ENCODE peak calls at places on chromosomes 7 and 10, in four cellular contexts. A is lung, G is fibroblast of lung, F is cardiac muscle cell. I is an unnamed sample. For H3K27me3 and H3K4me1, the result is how much of the 10 kb centered on the place peaks cover.

GRCh38 chr10:132232553-132232949 is 45.8 kb downstream of the DPYSL4 start:
- DNase-seq in A (peak), G (no peak), F (no peak), I (no peak)

GRCh38 chr7:55314967-55315366 is 50.2 kb upstream of the LANCL2 start:
- DNase-seq in A (no peak), G (no peak), F (no peak), I (no peak)

GRCh38 chr10:131496351-131497052 is 185.0 kb upstream of the TCERG1L start:
- DNase-seq in A (no peak), G (no peak), F (no peak), I (no peak)

GRCh38 chr10:18918545-18918944 is 130.1 kb upstream of the MALRD1 start:
- DNase-seq in A (no peak), G (peak), F (peak), I (no peak)

GRCh38 chr7:155360495-155361362 is 63.1 kb downstream of the INSIG1 start:
- DNase-seq in A (no peak), G (no peak), F (no peak), I (no peak)

GRCh38 chr10:63256047-63256773 is 123.1 kb downstream of the NRBF2 start:
- DNase-seq in A (no peak), G (peak), F (peak), I (no peak)

GRCh38 chr7:46485481-46486065 is 564.5 kb upstream of the IGFBP3 start:
- DNase-seq in A (no peak), G (peak), F (peak), I (no peak)

GRCh38 chr10:70480254-70480861 is 1.8 kb downstream of the PALD1 start:
- DNase-seq in A (no peak), G (no peak), F (no peak), I (peak)

GRCh38 chr7:78675511-78675910 is 778.0 kb downstream of the MAGI2 start:
- DNase-seq in A (no peak), G (peak), F (no peak), I (no peak)

GRCh38 chr10:96814264-96814663 is 17.8 kb upstream of the LCOR start:
- DNase-seq in A (no peak), G (peak), F (peak), I (no peak)

GRCh38 chr10:72564596-72564995 is 61.3 kb downstream of the MICU1 start:
- DNase-seq in A (peak), G (peak), F (peak), I (no peak)

GRCh38 chr10:48523820-48524758 is 80.8 kb downstream of the ARHGAP22 start:
- DNase-seq in A (no peak), G (no peak), F (peak), I (peak)

GRCh38 chr10:44933922-44934321 is 22.8 kb downstream of the TMEM72 start:
- DNase-seq in A (no peak), G (no peak), F (no peak), I (no peak)

GRCh38 chr7:125059861-125060456 is 130.3 kb upstream of the POT1 start:
- DNase-seq in A (no peak), G (peak), F (peak), I (no peak)

GRCh38 chr7:151599401-151600227 is 79.9 kb upstream of the RHEB start:
- DNase-seq in A (no peak), G (peak), F (peak), I (no peak)

DNA sequence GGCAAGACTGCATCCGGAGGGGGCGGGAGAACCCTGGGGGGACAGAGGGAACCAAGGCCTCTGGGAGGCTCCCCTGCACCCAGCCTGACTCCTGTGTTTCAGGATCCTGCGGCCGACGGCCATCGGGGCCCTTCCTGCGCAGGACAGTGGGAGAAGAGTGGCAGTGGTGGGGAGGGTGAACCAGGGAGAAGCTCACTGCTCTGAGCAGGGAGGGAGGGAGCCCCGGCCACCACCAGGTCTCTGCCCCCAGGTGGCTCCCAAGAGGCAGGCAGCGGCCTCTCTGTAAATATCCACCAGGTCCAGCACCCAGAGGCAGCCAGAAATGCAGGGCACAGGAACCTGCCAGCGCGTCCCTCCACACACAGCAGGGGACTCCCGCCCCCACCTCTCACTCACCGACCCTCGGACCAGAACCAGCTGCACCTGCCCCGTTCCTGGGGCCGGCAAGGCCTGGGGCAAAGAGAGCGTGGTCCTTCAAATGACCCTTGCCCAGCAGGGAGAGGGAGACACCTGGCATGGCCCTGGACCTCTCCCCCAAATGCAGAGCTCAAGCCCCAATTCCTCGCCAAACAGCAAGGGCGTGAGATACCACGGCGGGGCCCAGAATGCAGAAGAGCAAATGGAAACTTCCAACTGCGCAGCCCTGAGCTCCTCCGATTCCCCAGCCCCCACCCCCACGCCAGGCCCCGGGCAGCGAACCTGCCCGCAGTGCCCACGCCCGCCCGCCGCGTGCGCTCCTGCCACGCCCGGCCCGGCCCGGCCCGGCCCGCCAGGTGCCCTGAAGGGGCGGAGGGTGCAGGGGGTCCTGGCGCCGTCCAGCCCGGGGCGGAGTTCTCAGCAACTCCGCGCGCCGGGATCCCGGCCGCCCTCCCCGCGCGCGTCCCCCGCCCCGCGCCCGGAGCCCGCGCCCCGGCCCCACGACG is 805 bp downstream of the RASGEF1A start:
- DNase-seq in A (no peak), G (no peak), F (no peak), I (peak)
- H3K27me3 ChIP-seq in A (under half), G (under half), F (half or more), I (under half)

DNA sequence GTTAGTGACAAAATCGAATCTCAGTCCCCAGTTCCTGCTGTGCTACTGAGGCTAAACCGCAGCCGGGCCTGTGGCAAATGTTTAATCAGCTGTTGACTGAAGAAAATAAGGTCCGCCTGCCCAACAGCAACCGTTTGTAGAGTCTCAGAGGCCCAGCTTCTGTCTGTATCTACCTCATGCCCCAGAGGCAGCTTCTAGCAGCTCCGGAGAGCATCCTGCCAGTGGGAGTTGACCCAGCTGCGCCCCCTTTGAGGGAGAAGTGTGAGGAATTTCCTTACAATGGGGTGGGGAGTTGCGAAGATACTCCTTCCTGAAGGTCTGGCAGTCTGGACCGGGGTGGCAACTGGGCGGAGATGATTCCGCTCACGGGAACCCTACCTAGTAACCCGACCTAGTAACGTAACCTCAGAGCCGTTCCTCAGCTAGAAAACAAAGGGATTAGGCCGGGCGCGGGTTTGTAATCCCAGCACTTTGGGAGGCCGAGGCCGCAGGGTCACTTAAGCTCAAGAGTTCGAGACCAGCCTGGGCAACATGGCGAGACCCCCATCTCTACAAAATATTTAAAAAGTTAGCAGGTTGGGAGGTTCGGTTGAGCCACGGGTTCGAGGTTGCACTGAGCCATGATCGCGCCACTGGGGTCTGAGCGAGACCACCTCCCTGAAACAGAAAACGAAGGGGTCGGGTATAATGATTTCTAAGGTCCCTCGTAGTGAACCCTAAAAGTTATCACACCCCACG is 846 bp upstream of the ZNF775 start:
- DNase-seq in A (peak), G (peak), F (peak), I (peak)
- H3K4me1 ChIP-seq in A (under half), G (under half), F (under half), I (half or more)

GRCh38 chr7:100582041-100582579 is 3.8 kb downstream of the LRCH4 start:
- DNase-seq in A (peak), G (no peak), F (no peak), I (no peak)

GRCh38 chr7:100582650-100583049 is 3.3 kb downstream of the LRCH4 start:
- DNase-seq in A (no peak), G (no peak), F (no peak), I (no peak)

GRCh38 chr7:100583132-100584045 is 2.5 kb downstream of the LRCH4 start:
- DNase-seq in A (peak), G (peak), F (peak), I (no peak)

GRCh38 chr7:100578246-100579183 is 4.8 kb upstream of the SAP25 start:
- DNase-seq in A (no peak), G (no peak), F (no peak), I (no peak)

GRCh38 chr7:100580466-100581283 is 5.3 kb downstream of the LRCH4 start:
- DNase-seq in A (no peak), G (no peak), F (no peak), I (no peak)
- TF ChIP-seq CTCF in A (no peak), G (no peak), F (no peak), I (no peak)

GRCh38 chr7:28957064-28957821 is 887 bp downstream of the TRIL start:
- DNase-seq in A (peak), G (peak), F (peak), I (peak)
- H3K27me3 ChIP-seq in A (under half), G (under half), F (under half), I (under half)

GRCh38 chr7:128739990-128740682 is 977 bp downstream of the CALU start:
- DNase-seq in A (no peak), G (peak), F (no peak), I (no peak)
- H3K4me1 ChIP-seq in A (under half), G (under half), F (under half), I (under half)

GRCh38 chr10:78921906-78922305 is 146.9 kb upstream of the ZMIZ1 start:
- DNase-seq in A (no peak), G (no peak), F (no peak), I (no peak)

GRCh38 chr10:78915331-78915626 is 153.5 kb upstream of the ZMIZ1 start:
- DNase-seq in A (no peak), G (no peak), F (no peak), I (no peak)

GRCh38 chr10:78920011-78920410 is 148.8 kb upstream of the ZMIZ1 start:
- DNase-seq in A (no peak), G (no peak), F (no peak), I (no peak)

GRCh38 chr10:78916227-78916626 is 152.5 kb upstream of the ZMIZ1 start:
- DNase-seq in A (no peak), G (no peak), F (no peak), I (no peak)

GRCh38 chr10:78919111-78919966 is 149.4 kb upstream of the ZMIZ1 start:
- DNase-seq in A (no peak), G (no peak), F (no peak), I (no peak)
- TF ChIP-seq CTCF in A (no peak), G (no peak), F (no peak), I (no peak)

I was measured in Caco-2.